ENCODE peak calls at places on chromosomes 12 and 14, in seven cellular contexts. F, H, Y, X, M, J and U are unnamed samples.

GRCh38 chr14:64337901-64338615 is 43.9 kb upstream of the ESR2 start:
- DNase-seq in X (no peak), Y (peak; percentile 58), J (peak; percentile 72), F (no peak), M (peak; percentile 34), H (no peak), U (no peak)

GRCh38 chr12:103811791-103812190 is 29.2 kb downstream of the NT5DC3 start:
- DNase-seq in M (no peak), X (no peak), Y (no peak), H (no peak), J (no peak), F (no peak), U (no peak)

GRCh38 chr14:57189070-57189469 is 79.6 kb downstream of the EXOC5 start:
- DNase-seq in Y (peak; percentile 11), J (peak; percentile 67), X (no peak), H (no peak), M (no peak), F (no peak), U (no peak)

GRCh38 chr12:47935196-47935595 is 28.2 kb upstream of the TMEM106C start:
- DNase-seq in F (no peak), Y (peak; percentile 82), X (no peak), J (no peak), M (no peak), H (no peak), U (peak; percentile 55)

GRCh38 chr12:2387051-2387834 is 334.5 kb downstream of the CACNA1C start:
- DNase-seq in X (no peak), M (no peak), Y (peak; percentile 58), F (no peak), J (no peak), H (no peak), U (no peak)

GRCh38 chr12:47094804-47095203 is 15.0 kb upstream of the AMIGO2 start:
- DNase-seq in J (no peak), Y (no peak), M (no peak), X (no peak), F (no peak), H (no peak), U (no peak)

GRCh38 chr12:29769162-29769820 is 14.5 kb downstream of the TMTC1 start:
- DNase-seq in M (no peak), F (no peak), Y (peak; percentile 94), H (peak; percentile 13), X (no peak), J (peak; percentile 78), U (no peak)

GRCh38 chr12:100199347-100200136 is 1.1 kb upstream of the ACTR6 start:
- DNase-seq in X (peak; percentile 75), F (peak; percentile 78), M (peak; percentile 68), J (peak; percentile 89), H (peak; percentile 35), Y (no peak), U (peak; percentile 76)

GRCh38 chr14:98345186-98345585 is 926.8 kb downstream of the BCL11B start:
- DNase-seq in H (no peak), J (no peak), F (no peak), X (no peak), Y (no peak), M (no peak), U (no peak)

GRCh38 chr12:14961466-14962155 is at the start of gene ARHGDIB:
- DNase-seq in X (peak; percentile 78), Y (no peak), H (peak; percentile 13), M (peak; percentile 22), J (no peak), F (peak; percentile 92), U (peak; percentile 40)

GRCh38 chr12:24950231-24950834 is 1.4 kb upstream of the BCAT1 start:
- DNase-seq in X (no peak), M (no peak), H (no peak), Y (no peak), J (no peak), F (no peak), U (no peak)

GRCh38 chr12:79546461-79547043 is 144.2 kb downstream of the PAWR start:
- DNase-seq in J (no peak), F (no peak), Y (no peak), X (no peak), H (no peak), M (no peak), U (no peak)

GRCh38 chr14:103880334-103880985 is 33.1 kb upstream of the PPP1R13B start:
- DNase-seq in M (peak; percentile 70), F (peak; percentile 36), X (peak; percentile 55), Y (peak; percentile 51), J (peak; percentile 93), H (peak; percentile 27), U (peak; percentile 70)

GRCh38 chr14:50530358-50530757 is 2.0 kb downstream of the MAP4K5 start:
- DNase-seq in J (peak; percentile 65), X (no peak), H (no peak), F (no peak), Y (peak; percentile 69), M (no peak), U (no peak)

GRCh38 chr12:58433969-58434368 is 486.3 kb downstream of the LRIG3 start:
- DNase-seq in Y (peak; percentile 63), F (no peak), X (no peak), M (no peak), H (no peak), J (no peak), U (no peak)

GRCh38 chr12:3242199-3242863 is 165.2 kb downstream of the TSPAN9 start:
- DNase-seq in M (no peak), X (no peak), F (no peak), J (no peak), H (peak; percentile 77), Y (no peak), U (peak; percentile 79)

GRCh38 chr14:36515896-36516718 is 3.9 kb downstream of the NKX2-1 start:
- DNase-seq in F (no peak), X (no peak), H (no peak), Y (no peak), M (no peak), J (no peak), U (no peak)

GRCh38 chr14:57656853-57657252 is 163.2 kb upstream of the CCDC198 start:
- DNase-seq in H (no peak), M (no peak), X (no peak), J (no peak), Y (no peak), F (no peak), U (no peak)

GRCh38 chr12:66964629-66965028 is 285.8 kb upstream of the GRIP1 start:
- DNase-seq in H (no peak), J (no peak), Y (no peak), F (peak; percentile 76), M (no peak), X (peak; percentile 42), U (no peak)

DNA sequence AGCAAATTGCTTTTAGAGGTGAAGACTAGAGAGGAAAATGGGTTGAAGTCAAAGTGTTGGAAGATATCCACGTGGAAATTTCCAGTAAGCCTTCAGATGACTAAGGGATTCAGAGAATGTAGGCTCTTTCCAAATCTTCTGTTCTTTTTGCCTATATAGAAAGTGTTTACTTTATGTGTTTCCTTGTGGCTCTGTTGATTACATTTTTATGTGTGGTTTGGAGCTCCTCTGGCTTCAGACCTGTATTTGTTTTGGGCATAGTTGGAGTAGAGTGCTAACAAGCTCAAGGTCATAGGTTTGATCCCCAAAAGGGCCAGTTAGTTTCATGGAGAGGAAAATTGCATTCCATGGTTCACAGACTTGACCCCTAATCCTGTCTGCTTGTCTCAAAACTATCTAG is 91.9 kb downstream of the IGF1 start:
- DNase-seq in M (no peak), H (no peak), X (no peak), F (no peak), J (no peak), Y (peak; percentile 66), U (no peak)
- TF ChIP-seq CTCF in M (no peak), H (no peak), X (no peak), F (no peak), J (no peak), Y (no peak), U (no peak)

GRCh38 chr12:34607520-34608195 is 585.4 kb downstream of the ALG10 start:
- DNase-seq in X (no peak), F (no peak), Y (no peak), H (no peak), M (no peak), J (no peak), U (no peak)

GRCh38 chr12:34605510-34605887 is 583.2 kb downstream of the ALG10 start:
- DNase-seq in Y (no peak), X (no peak), J (no peak), F (no peak), M (no peak), H (no peak), U (no peak)

GRCh38 chr12:34605955-34606748 is 583.9 kb downstream of the ALG10 start:
- DNase-seq in M (no peak), Y (no peak), F (no peak), J (peak; percentile 58), H (no peak), X (no peak), U (no peak)

GRCh38 chr12:34604631-34605509 is 582.6 kb downstream of the ALG10 start:
- DNase-seq in H (no peak), J (no peak), Y (no peak), M (no peak), X (no peak), F (no peak), U (no peak)

DNA sequence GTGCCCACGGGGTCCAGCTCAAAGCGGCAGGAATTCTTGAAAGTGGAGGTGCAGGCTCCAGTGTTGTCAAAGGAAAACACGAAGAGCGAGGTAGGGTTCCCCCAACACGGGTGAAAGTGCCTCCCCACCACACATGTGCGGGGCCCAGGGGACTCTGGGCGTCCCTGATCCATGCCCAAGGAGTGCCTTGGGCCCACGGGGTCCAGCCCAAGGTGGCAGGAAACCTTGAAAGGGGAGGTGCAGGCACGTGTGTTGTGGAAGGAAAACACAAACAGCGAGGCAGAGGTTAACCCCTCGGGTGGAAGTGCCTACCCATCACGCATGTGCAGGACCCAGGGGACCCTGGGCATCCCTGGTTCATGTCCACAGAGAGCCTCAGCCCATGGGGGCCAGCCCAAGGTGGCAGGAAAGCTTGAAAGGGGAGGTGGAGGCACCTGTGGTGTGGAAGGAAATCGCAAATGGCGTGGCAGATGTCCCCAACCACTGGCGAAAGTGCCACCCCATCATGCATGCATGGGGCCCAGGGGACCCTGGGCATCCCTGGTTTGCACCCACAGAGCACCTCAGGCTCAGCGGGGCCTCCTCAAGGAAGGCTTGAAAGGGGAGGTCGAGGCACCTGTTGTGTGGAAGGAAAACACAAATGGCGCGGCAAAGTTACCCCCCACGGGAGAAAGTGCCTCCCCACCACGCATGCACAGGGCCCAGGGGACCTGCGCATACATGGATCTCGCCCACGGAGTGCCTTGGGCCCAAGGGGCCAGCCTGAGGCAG is 584.6 kb downstream of the ALG10 start:
- DNase-seq in J (no peak), F (no peak), Y (no peak), X (no peak), M (no peak), H (no peak), U (no peak)
- H3K27ac ChIP-seq in J (no peak overlapping the region), F (no peak overlapping the region), Y (no peak overlapping the region), X (no peak overlapping the region), M (no peak overlapping the region), H (no peak overlapping the region), U (no peak overlapping the region)

DNA sequence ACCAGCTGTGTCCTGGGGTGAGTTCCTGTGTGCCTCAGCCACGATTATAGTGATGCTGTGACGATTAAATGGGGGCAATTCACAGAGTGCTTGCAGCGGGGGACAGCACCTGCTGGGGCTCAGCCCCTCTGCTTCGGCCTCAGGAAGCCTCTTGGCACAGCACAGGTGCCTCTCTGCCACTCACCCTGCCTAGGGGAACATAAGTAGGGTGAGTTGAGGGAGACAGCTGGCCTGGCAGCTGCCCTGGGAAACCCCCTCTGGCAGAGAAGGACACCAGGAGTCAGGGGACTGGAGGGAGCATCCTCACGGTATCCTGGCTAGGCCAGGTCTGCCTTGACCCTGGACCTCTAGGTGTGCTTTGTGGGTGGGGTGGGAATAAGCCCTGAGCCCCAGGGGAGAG is 9.4 kb downstream of the KRT80 start:
- DNase-seq in J (peak; percentile 69), X (no peak), H (no peak), M (no peak), Y (peak; percentile 23), F (no peak), U (no peak)
- H3K4me1 ChIP-seq in J (peaks cover 53% of the 10 kb centered on the region), X (no peaks in the 10 kb centered on the region), H (peaks cover 4% of the 10 kb centered on the region), M (no peaks in the 10 kb centered on the region), Y (peaks cover 60% of the 10 kb centered on the region), F (no peaks in the 10 kb centered on the region), U (peaks cover 24% of the 10 kb centered on the region)

GRCh38 chr12:75820848-75821578 is 210.6 kb downstream of the PHLDA1 start:
- DNase-seq in H (peak; percentile 31), J (no peak), M (no peak), Y (peak; percentile 97), X (no peak), F (no peak), U (peak; percentile 53)
- TF ChIP-seq CTCF in H (no peak), J (no peak), M (no peak), Y (peak; percentile 18), X (no peak), F (no peak), U (no peak)